ENCODE peak calls at places on chromosome 5, in four cellular contexts. H is EL, J is T-helper 2 cell, C is amygdala. L is an unnamed sample.

GRCh38 chr5:72171667-72172066 is 64.4 kb downstream of the MAP1B start:
- DNase-seq in C (no peak), J (peak), H (no peak), L (no peak)

GRCh38 chr5:34484190-34484589 is 171.9 kb upstream of the RAI14 start:
- DNase-seq in H (no peak), J (no peak), C (no peak), L (no peak)

GRCh38 chr5:176780951-176781350 is 29.4 kb upstream of the UNC5A start:
- DNase-seq in H (no peak), C (peak), J (no peak), L (peak)

GRCh38 chr5:96952118-96952750 is 16.4 kb downstream of the LNPEP start:
- DNase-seq in C (no peak), J (no peak), H (no peak), L (no peak)

GRCh38 chr5:14069021-14069420 is 74.1 kb upstream of the TRIO start:
- DNase-seq in J (no peak), C (no peak), H (no peak), L (no peak)

GRCh38 chr5:94870496-94871214 is 252.2 kb downstream of the SLF1 start:
- DNase-seq in J (no peak), H (no peak), C (peak), L (no peak)

GRCh38 chr5:177362871-177363507 is 5.3 kb downstream of the RGS14 start:
- DNase-seq in C (no peak), J (peak), H (peak), L (no peak)

GRCh38 chr5:151101746-151102145 is 20.9 kb upstream of the TNIP1 start:
- DNase-seq in C (no peak), H (no peak), J (no peak), L (no peak)

GRCh38 chr5:141513021-141513626 is 24.2 kb downstream of the PCDHGC5 start:
- DNase-seq in J (peak), H (peak), C (no peak), L (no peak)

GRCh38 chr5:176736271-176736965 is 73.9 kb upstream of the UNC5A start:
- DNase-seq in H (no peak), C (no peak), J (no peak), L (no peak)

GRCh38 chr5:14724633-14725032 is 60.1 kb downstream of the OTULIN start:
- DNase-seq in H (no peak), C (no peak), J (no peak), L (no peak)

GRCh38 chr5:103523319-103523718 is 39.3 kb downstream of the NUDT12 start:
- DNase-seq in H (no peak), J (no peak), C (no peak), L (no peak)

GRCh38 chr5:10521466-10522223 is 42.2 kb upstream of the ANKRD33B start:
- DNase-seq in H (no peak), C (no peak), J (no peak), L (no peak)

GRCh38 chr5:75324791-75325190 is 12.2 kb upstream of the HMGCR start:
- DNase-seq in H (no peak), J (no peak), C (no peak), L (no peak)

GRCh38 chr5:93599427-93600146 is 16.6 kb downstream of the NR2F1 start:
- DNase-seq in J (no peak), H (no peak), C (no peak), L (no peak)

GRCh38 chr5:153559926-153560325 is 69.5 kb downstream of the GRIA1 start:
- DNase-seq in J (no peak), H (peak), C (no peak), L (no peak)

GRCh38 chr5:133612021-133612860 is at the start of gene FSTL4:
- DNase-seq in H (no peak), J (peak), C (peak), L (no peak)

GRCh38 chr5:94693845-94694370 is 75.4 kb downstream of the SLF1 start:
- DNase-seq in J (no peak), H (no peak), C (no peak), L (no peak)

GRCh38 chr5:181037365-181037861 is 2.7 kb upstream of the BTNL9 start:
- DNase-seq in C (no peak), J (no peak), H (no peak), L (no peak)

L was measured in ascending aorta.